ENCODE peak calls at places on chromosome 15, in eight cellular contexts. One of them, this sample, is unnamed.

GRCh38 chr15:70268698-70269251 is 171.1 kb upstream of the TLE3 start:
- DNase-seq in cardiac muscle cell: no peak
- DNase-seq in body of pancreas: no peak
- DNase-seq in fibroblast of pulmonary artery: no peak
- DNase-seq in kidney epithelial cell: no peak
- DNase-seq in fibroblast of mammary gland: no peak
- DNase-seq in CD8-positive, alpha-beta memory T cell: no peak
- DNase-seq in skeletal muscle cell: no peak
- DNase-seq in this sample: no peak

GRCh38 chr15:23890218-23890617 is 203.1 kb upstream of the NDN start:
- DNase-seq in skeletal muscle cell: no peak
- DNase-seq in cardiac muscle cell: no peak
- DNase-seq in fibroblast of mammary gland: no peak
- DNase-seq in body of pancreas: no peak
- DNase-seq in kidney epithelial cell: no peak
- DNase-seq in CD8-positive, alpha-beta memory T cell: no peak
- DNase-seq in fibroblast of pulmonary artery: no peak
- DNase-seq in this sample: no peak

GRCh38 chr15:55632434-55632833 is 44.3 kb upstream of the PYGO1 start:
- DNase-seq in fibroblast of pulmonary artery: no peak
- DNase-seq in CD8-positive, alpha-beta memory T cell: no peak
- DNase-seq in kidney epithelial cell: no peak
- DNase-seq in skeletal muscle cell: no peak
- DNase-seq in body of pancreas: no peak
- DNase-seq in fibroblast of mammary gland: no peak
- DNase-seq in cardiac muscle cell: no peak
- DNase-seq in this sample: no peak

GRCh38 chr15:40029979-40030893 is 8.7 kb downstream of the SRP14 start:
- DNase-seq in kidney epithelial cell: no peak
- DNase-seq in fibroblast of mammary gland: peak; percentile 35
- DNase-seq in body of pancreas: peak; percentile 59
- DNase-seq in cardiac muscle cell: no peak
- DNase-seq in fibroblast of pulmonary artery: peak; percentile 47
- DNase-seq in CD8-positive, alpha-beta memory T cell: no peak
- DNase-seq in skeletal muscle cell: no peak
- DNase-seq in this sample: no peak

GRCh38 chr15:70036585-70037343 is 61.0 kb downstream of the TLE3 start:
- DNase-seq in CD8-positive, alpha-beta memory T cell: no peak
- DNase-seq in skeletal muscle cell: no peak
- DNase-seq in body of pancreas: no peak
- DNase-seq in fibroblast of pulmonary artery: no peak
- DNase-seq in kidney epithelial cell: no peak
- DNase-seq in cardiac muscle cell: no peak
- DNase-seq in fibroblast of mammary gland: no peak
- DNase-seq in this sample: no peak

GRCh38 chr15:94673801-94674200 is 442.4 kb downstream of the MCTP2 start:
- DNase-seq in cardiac muscle cell: no peak
- DNase-seq in fibroblast of pulmonary artery: no peak
- DNase-seq in fibroblast of mammary gland: no peak
- DNase-seq in skeletal muscle cell: no peak
- DNase-seq in body of pancreas: no peak
- DNase-seq in kidney epithelial cell: no peak
- DNase-seq in CD8-positive, alpha-beta memory T cell: no peak
- DNase-seq in this sample: no peak

GRCh38 chr15:101429191-101429590 is 60.3 kb downstream of the PCSK6 start:
- DNase-seq in fibroblast of mammary gland: no peak
- DNase-seq in kidney epithelial cell: no peak
- DNase-seq in skeletal muscle cell: no peak
- DNase-seq in body of pancreas: no peak
- DNase-seq in cardiac muscle cell: no peak
- DNase-seq in CD8-positive, alpha-beta memory T cell: no peak
- DNase-seq in fibroblast of pulmonary artery: no peak
- DNase-seq in this sample: no peak

GRCh38 chr15:73946046-73946678 is 19.9 kb downstream of the LOXL1 start:
- DNase-seq in fibroblast of pulmonary artery: no peak
- DNase-seq in CD8-positive, alpha-beta memory T cell: no peak
- DNase-seq in fibroblast of mammary gland: no peak
- DNase-seq in cardiac muscle cell: no peak
- DNase-seq in body of pancreas: no peak
- DNase-seq in skeletal muscle cell: no peak
- DNase-seq in kidney epithelial cell: no peak
- DNase-seq in this sample: peak; percentile 41

GRCh38 chr15:83283813-83284562 is 476 bp downstream of the BNC1 start:
- DNase-seq in body of pancreas: no peak
- DNase-seq in cardiac muscle cell: peak; percentile 47
- DNase-seq in skeletal muscle cell: no peak
- DNase-seq in CD8-positive, alpha-beta memory T cell: no peak
- DNase-seq in kidney epithelial cell: no peak
- DNase-seq in fibroblast of pulmonary artery: peak; percentile 36
- DNase-seq in fibroblast of mammary gland: no peak
- DNase-seq in this sample: no peak

GRCh38 chr15:81288040-81288439 is 35.9 kb downstream of the STARD5 start:
- DNase-seq in body of pancreas: no peak
- DNase-seq in cardiac muscle cell: no peak
- DNase-seq in CD8-positive, alpha-beta memory T cell: no peak
- DNase-seq in kidney epithelial cell: no peak
- DNase-seq in fibroblast of mammary gland: no peak
- DNase-seq in skeletal muscle cell: no peak
- DNase-seq in fibroblast of pulmonary artery: no peak
- DNase-seq in this sample: no peak

GRCh38 chr15:58433597-58434333 is 2.0 kb downstream of the LIPC start:
- DNase-seq in kidney epithelial cell: no peak
- DNase-seq in cardiac muscle cell: peak; percentile 78
- DNase-seq in CD8-positive, alpha-beta memory T cell: no peak
- DNase-seq in fibroblast of mammary gland: peak; percentile 59
- DNase-seq in fibroblast of pulmonary artery: peak; percentile 84
- DNase-seq in skeletal muscle cell: no peak
- DNase-seq in body of pancreas: no peak
- DNase-seq in this sample: no peak

GRCh38 chr15:61661791-61662190 is 398.5 kb downstream of the VPS13C start:
- DNase-seq in fibroblast of pulmonary artery: no peak
- DNase-seq in cardiac muscle cell: no peak
- DNase-seq in kidney epithelial cell: no peak
- DNase-seq in body of pancreas: no peak
- DNase-seq in skeletal muscle cell: peak; percentile 17
- DNase-seq in fibroblast of mammary gland: peak; percentile 67
- DNase-seq in CD8-positive, alpha-beta memory T cell: no peak
- DNase-seq in this sample: no peak

GRCh38 chr15:101398247-101398646 is 91.3 kb downstream of the PCSK6 start:
- DNase-seq in body of pancreas: no peak
- DNase-seq in skeletal muscle cell: no peak
- DNase-seq in fibroblast of pulmonary artery: no peak
- DNase-seq in CD8-positive, alpha-beta memory T cell: no peak
- DNase-seq in fibroblast of mammary gland: no peak
- DNase-seq in cardiac muscle cell: no peak
- DNase-seq in kidney epithelial cell: no peak
- DNase-seq in this sample: no peak

GRCh38 chr15:78854973-78855372 is 17.7 kb upstream of the MORF4L1 start:
- DNase-seq in fibroblast of mammary gland: no peak
- DNase-seq in body of pancreas: no peak
- DNase-seq in CD8-positive, alpha-beta memory T cell: no peak
- DNase-seq in cardiac muscle cell: no peak
- DNase-seq in skeletal muscle cell: no peak
- DNase-seq in fibroblast of pulmonary artery: no peak
- DNase-seq in kidney epithelial cell: no peak
- DNase-seq in this sample: no peak

GRCh38 chr15:40263036-40263754 is 19.7 kb downstream of the ANKRD63 start:
- DNase-seq in CD8-positive, alpha-beta memory T cell: no peak
- DNase-seq in skeletal muscle cell: peak; percentile 45
- DNase-seq in fibroblast of mammary gland: peak; percentile 79
- DNase-seq in fibroblast of pulmonary artery: peak; percentile 48
- DNase-seq in body of pancreas: no peak
- DNase-seq in cardiac muscle cell: peak; percentile 64
- DNase-seq in kidney epithelial cell: no peak
- DNase-seq in this sample: no peak

GRCh38 chr15:89750560-89751542 is at the start of gene MESP1:
- DNase-seq in kidney epithelial cell: peak; percentile 52
- DNase-seq in fibroblast of pulmonary artery: peak; percentile 92
- DNase-seq in skeletal muscle cell: peak; percentile 53
- DNase-seq in CD8-positive, alpha-beta memory T cell: peak; percentile 81
- DNase-seq in cardiac muscle cell: peak; percentile 92
- DNase-seq in fibroblast of mammary gland: peak; percentile 84
- DNase-seq in body of pancreas: peak; percentile 96
- DNase-seq in this sample: peak; percentile 52

GRCh38 chr15:89749059-89749458 is 2.0 kb downstream of the MESP1 start:
- DNase-seq in cardiac muscle cell: no peak
- DNase-seq in body of pancreas: no peak
- DNase-seq in fibroblast of pulmonary artery: no peak
- DNase-seq in kidney epithelial cell: no peak
- DNase-seq in CD8-positive, alpha-beta memory T cell: no peak
- DNase-seq in skeletal muscle cell: no peak
- DNase-seq in fibroblast of mammary gland: no peak
- DNase-seq in this sample: no peak

GRCh38 chr15:89751748-89752147 is 699 bp upstream of the MESP1 start:
- DNase-seq in fibroblast of pulmonary artery: no peak
- DNase-seq in CD8-positive, alpha-beta memory T cell: no peak
- DNase-seq in body of pancreas: peak; percentile 97
- DNase-seq in kidney epithelial cell: no peak
- DNase-seq in skeletal muscle cell: no peak
- DNase-seq in fibroblast of mammary gland: no peak
- DNase-seq in cardiac muscle cell: no peak
- DNase-seq in this sample: no peak

GRCh38 chr15:89749526-89749925 is 1.5 kb downstream of the MESP1 start:
- DNase-seq in CD8-positive, alpha-beta memory T cell: no peak
- DNase-seq in skeletal muscle cell: no peak
- DNase-seq in kidney epithelial cell: no peak
- DNase-seq in fibroblast of mammary gland: no peak
- DNase-seq in cardiac muscle cell: no peak
- DNase-seq in fibroblast of pulmonary artery: no peak
- DNase-seq in body of pancreas: no peak
- DNase-seq in this sample: no peak

GRCh38 chr15:89749951-89750559 is 994 bp downstream of the MESP1 start:
- DNase-seq in fibroblast of pulmonary artery: no peak
- DNase-seq in CD8-positive, alpha-beta memory T cell: no peak
- DNase-seq in body of pancreas: peak; percentile 53
- DNase-seq in skeletal muscle cell: no peak
- DNase-seq in cardiac muscle cell: no peak
- DNase-seq in kidney epithelial cell: no peak
- DNase-seq in fibroblast of mammary gland: no peak
- DNase-seq in this sample: no peak
- H3K4me3 ChIP-seq in fibroblast of pulmonary artery: peak overlapping the region; percentile 49
- H3K4me3 ChIP-seq in CD8-positive, alpha-beta memory T cell: peak overlapping the region; percentile 39
- H3K4me3 ChIP-seq in body of pancreas: peak overlapping the region; percentile 57
- H3K4me3 ChIP-seq in skeletal muscle cell: peak overlapping the region; percentile 51
- H3K4me3 ChIP-seq in cardiac muscle cell: peak overlapping the region; percentile 62
- H3K4me3 ChIP-seq in kidney epithelial cell: peak overlapping the region; percentile 52
- H3K4me3 ChIP-seq in fibroblast of mammary gland: no peak overlapping the region
- H3K4me3 ChIP-seq in this sample: peak overlapping the region; percentile 58

GRCh38 chr15:75483961-75484360 is 32.5 kb upstream of the SIN3A start:
- DNase-seq in body of pancreas: no peak
- DNase-seq in CD8-positive, alpha-beta memory T cell: no peak
- DNase-seq in fibroblast of pulmonary artery: peak; percentile 14
- DNase-seq in fibroblast of mammary gland: no peak
- DNase-seq in cardiac muscle cell: no peak
- DNase-seq in skeletal muscle cell: no peak
- DNase-seq in kidney epithelial cell: no peak
- DNase-seq in this sample: no peak

GRCh38 chr15:75479670-75480069 is 28.2 kb upstream of the SIN3A start:
- DNase-seq in CD8-positive, alpha-beta memory T cell: no peak
- DNase-seq in kidney epithelial cell: no peak
- DNase-seq in fibroblast of pulmonary artery: no peak
- DNase-seq in cardiac muscle cell: no peak
- DNase-seq in skeletal muscle cell: no peak
- DNase-seq in body of pancreas: no peak
- DNase-seq in fibroblast of mammary gland: no peak
- DNase-seq in this sample: no peak

DNA sequence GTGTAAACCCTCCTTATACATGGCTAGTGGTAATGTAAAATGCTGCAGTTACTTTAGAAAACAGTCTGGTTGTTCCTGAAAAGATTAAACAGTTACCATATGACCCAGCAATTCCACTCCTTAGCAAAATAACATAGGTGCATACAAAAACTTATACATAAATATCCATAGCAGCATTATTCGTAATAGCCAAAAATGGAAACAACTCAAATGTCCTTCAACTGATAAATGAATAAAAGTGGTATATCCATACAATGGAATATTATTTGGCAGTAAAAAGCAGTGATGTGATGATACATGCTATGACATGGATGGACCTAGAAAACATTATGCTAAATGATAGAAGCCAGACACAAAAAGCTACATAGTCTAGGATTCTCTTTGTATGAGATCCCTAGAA is 31.6 kb upstream of the SIN3A start:
- DNase-seq in kidney epithelial cell: no peak
- DNase-seq in body of pancreas: no peak
- DNase-seq in cardiac muscle cell: no peak
- DNase-seq in CD8-positive, alpha-beta memory T cell: no peak
- DNase-seq in skeletal muscle cell: no peak
- DNase-seq in fibroblast of mammary gland: no peak
- DNase-seq in fibroblast of pulmonary artery: no peak
- DNase-seq in this sample: no peak
- H3K4me3 ChIP-seq in kidney epithelial cell: no peak overlapping the region
- H3K4me3 ChIP-seq in body of pancreas: no peak overlapping the region
- H3K4me3 ChIP-seq in cardiac muscle cell: no peak overlapping the region
- H3K4me3 ChIP-seq in CD8-positive, alpha-beta memory T cell: no peak overlapping the region
- H3K4me3 ChIP-seq in skeletal muscle cell: no peak overlapping the region
- H3K4me3 ChIP-seq in fibroblast of mammary gland: no peak overlapping the region
- H3K4me3 ChIP-seq in fibroblast of pulmonary artery: no peak overlapping the region
- H3K4me3 ChIP-seq in this sample: no peak overlapping the region

DNA sequence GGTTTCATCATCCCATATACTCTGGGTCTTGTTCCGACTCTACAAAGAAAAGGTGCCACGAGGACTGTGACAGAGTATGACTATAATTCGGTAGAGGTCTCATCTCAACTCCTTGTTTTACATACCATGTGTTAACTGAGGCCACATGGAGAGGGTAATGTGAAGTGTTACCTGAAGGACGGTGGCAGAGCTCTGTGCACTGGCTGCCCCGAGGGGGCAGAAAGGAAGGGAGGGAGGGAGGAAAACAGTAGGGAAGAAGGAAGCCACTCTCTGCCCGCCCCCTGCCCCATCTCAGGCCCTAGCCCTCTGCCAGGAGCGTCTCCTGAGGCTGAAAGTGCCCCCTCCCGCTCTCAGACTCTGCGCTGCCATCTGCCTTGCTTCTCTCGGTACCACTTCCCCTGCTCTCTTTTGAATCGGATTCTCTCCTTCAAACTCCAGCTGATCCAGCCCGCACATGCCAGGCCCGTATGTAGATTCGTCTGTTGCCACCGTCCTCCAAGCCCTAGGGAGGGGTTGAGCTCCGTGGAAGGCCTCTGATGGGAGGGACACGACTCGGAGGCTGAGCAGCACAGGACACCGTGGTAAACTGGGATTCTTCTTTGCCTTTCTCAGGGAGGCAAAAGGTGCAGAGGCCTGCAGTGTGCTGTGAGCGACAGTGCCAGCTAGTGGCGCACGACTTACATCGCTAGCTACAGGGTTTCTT is 70.5 kb upstream of the ATP10A start:
- DNase-seq in cardiac muscle cell: peak; percentile 83
- DNase-seq in fibroblast of mammary gland: peak; percentile 85
- DNase-seq in fibroblast of pulmonary artery: peak; percentile 80
- DNase-seq in body of pancreas: peak; percentile 73
- DNase-seq in kidney epithelial cell: peak; percentile 54
- DNase-seq in CD8-positive, alpha-beta memory T cell: peak; percentile 29
- DNase-seq in skeletal muscle cell: peak; percentile 54
- DNase-seq in this sample: peak; percentile 64
- H3K4me3 ChIP-seq in cardiac muscle cell: no peak overlapping the region
- H3K4me3 ChIP-seq in fibroblast of mammary gland: peak overlapping the region; percentile 37
- H3K4me3 ChIP-seq in fibroblast of pulmonary artery: peak overlapping the region; percentile 9
- H3K4me3 ChIP-seq in body of pancreas: no peak overlapping the region
- H3K4me3 ChIP-seq in kidney epithelial cell: no peak overlapping the region
- H3K4me3 ChIP-seq in CD8-positive, alpha-beta memory T cell: peak overlapping the region; percentile 62
- H3K4me3 ChIP-seq in skeletal muscle cell: peak overlapping the region; percentile 21
- H3K4me3 ChIP-seq in this sample: peak overlapping the region; percentile 22

GRCh38 chr15:57098896-57099295 is 180.5 kb downstream of the TCF12 start:
- DNase-seq in CD8-positive, alpha-beta memory T cell: no peak
- DNase-seq in fibroblast of mammary gland: peak; percentile 45
- DNase-seq in cardiac muscle cell: no peak
- DNase-seq in kidney epithelial cell: no peak
- DNase-seq in body of pancreas: no peak
- DNase-seq in fibroblast of pulmonary artery: no peak
- DNase-seq in skeletal muscle cell: no peak
- DNase-seq in this sample: no peak
- H3K4me3 ChIP-seq in CD8-positive, alpha-beta memory T cell: no peak overlapping the region
- H3K4me3 ChIP-seq in fibroblast of mammary gland: no peak overlapping the region
- H3K4me3 ChIP-seq in cardiac muscle cell: no peak overlapping the region
- H3K4me3 ChIP-seq in kidney epithelial cell: no peak overlapping the region
- H3K4me3 ChIP-seq in body of pancreas: no peak overlapping the region
- H3K4me3 ChIP-seq in fibroblast of pulmonary artery: no peak overlapping the region
- H3K4me3 ChIP-seq in skeletal muscle cell: no peak overlapping the region
- H3K4me3 ChIP-seq in this sample: no peak overlapping the region